ENCODE peak calls at places on chromosomes 5 and 9, in eight cellular contexts. T is IMR-90, C is Panc1, X is RWPE2, O is heart right ventricle, F is epithelial cell of proximal tubule, B is HCT116, W is tibial nerve. L is an unnamed sample.

GRCh38 chr5:31682847-31683246 is 43.9 kb downstream of the PDZD2 start:
- DNase-seq in T (no peak), C (no peak), X (no peak), O (no peak), F (no peak), B (no peak), W (no peak), L (no peak)

GRCh38 chr5:150167163-150167798 is 703 bp downstream of the CDX1 start:
- DNase-seq in T (no peak), C (no peak), X (no peak), O (no peak), F (no peak), B (no peak), W (no peak), L (no peak)

GRCh38 chr9:70683841-70684240 is 269.4 kb upstream of the KLF9 start:
- DNase-seq in T (no peak), C (no peak), X (no peak), O (no peak), F (no peak), B (no peak), W (no peak), L (no peak)

GRCh38 chr5:132776077-132776931 is 735 bp downstream of the SEPTIN8 start:
- DNase-seq in T (no peak), C (no peak), X (peak), O (peak), F (no peak), B (no peak), W (no peak), L (no peak)

GRCh38 chr5:121182788-121183490 is 668.7 kb upstream of the FTMT start:
- DNase-seq in T (peak), C (no peak), X (no peak), O (no peak), F (no peak), B (no peak), W (no peak), L (no peak)

GRCh38 chr5:82308997-82309670 is 31.0 kb upstream of the RPS23 start:
- DNase-seq in T (peak), C (no peak), X (no peak), O (no peak), F (no peak), B (no peak), W (no peak), L (no peak)

GRCh38 chr5:8958602-8959001 is 587.3 kb downstream of the SEMA5A start:
- DNase-seq in T (peak), C (no peak), X (no peak), O (no peak), F (no peak), B (no peak), W (no peak), L (no peak)

GRCh38 chr5:43769576-43770352 is 166.8 kb downstream of the NNT start:
- DNase-seq in T (peak), C (no peak), X (no peak), O (no peak), F (no peak), B (no peak), W (no peak), L (no peak)

GRCh38 chr5:133763744-133764143 is 151.4 kb upstream of the FSTL4 start:
- DNase-seq in T (no peak), C (no peak), X (no peak), O (no peak), F (no peak), B (no peak), W (no peak), L (no peak)

GRCh38 chr9:121935744-121936143 is 157.4 kb downstream of the TTLL11 start:
- DNase-seq in T (no peak), C (no peak), X (no peak), O (no peak), F (no peak), B (no peak), W (no peak), L (no peak)

GRCh38 chr5:174141398-174141797 is 95.9 kb downstream of the NSG2 start:
- DNase-seq in T (no peak), C (no peak), X (no peak), O (no peak), F (no peak), B (no peak), W (no peak), L (no peak)

GRCh38 chr5:167916706-167917105 is 374.7 kb upstream of the WWC1 start:
- DNase-seq in T (peak), C (no peak), X (no peak), O (no peak), F (no peak), B (no peak), W (peak), L (no peak)

GRCh38 chr5:88474574-88474973 is 205.9 kb upstream of the TMEM161B start:
- DNase-seq in T (no peak), C (no peak), X (no peak), O (no peak), F (no peak), B (no peak), W (no peak), L (no peak)

GRCh38 chr9:15423328-15423985 is 781 bp downstream of the SNAPC3 start:
- DNase-seq in T (peak), C (no peak), X (no peak), O (no peak), F (no peak), B (no peak), W (no peak), L (no peak)

GRCh38 chr5:103393131-103393754 is 134.7 kb downstream of the MACIR start:
- DNase-seq in T (no peak), C (no peak), X (no peak), O (no peak), F (no peak), B (no peak), W (no peak), L (no peak)

GRCh38 chr5:144191998-144192397 is 21.3 kb downstream of the KCTD16 start:
- DNase-seq in T (peak), C (no peak), X (no peak), O (no peak), F (peak), B (peak), W (no peak), L (no peak)

GRCh38 chr9:75455444-75455921 is 367.2 kb downstream of the OSTF1 start:
- DNase-seq in T (peak), C (no peak), X (no peak), O (no peak), F (peak), B (no peak), W (no peak), L (no peak)

GRCh38 chr9:71249729-71250317 is 128.4 kb upstream of the TRPM3 start:
- DNase-seq in T (peak), C (peak), X (no peak), O (no peak), F (peak), B (peak), W (no peak), L (no peak)

GRCh38 chr9:100856238-100856637 is 172.3 kb upstream of the PLPPR1 start:
- DNase-seq in T (no peak), C (no peak), X (no peak), O (no peak), F (peak), B (no peak), W (no peak), L (no peak)

GRCh38 chr9:35711501-35712428 is 20.2 kb downstream of the TLN1 start:
- DNase-seq in T (no peak), C (no peak), X (no peak), O (no peak), F (no peak), B (no peak), W (no peak), L (no peak)

GRCh38 chr9:69455311-69455710 is 130.3 kb downstream of the ENTREP1 start:
- DNase-seq in T (no peak), C (no peak), X (no peak), O (no peak), F (no peak), B (no peak), W (no peak), L (no peak)

GRCh38 chr9:134296301-134297081 is 29.8 kb upstream of the RXRA start:
- DNase-seq in T (no peak), C (no peak), X (no peak), O (peak), F (no peak), B (no peak), W (no peak), L (no peak)

GRCh38 chr5:76081811-76082783 is 1.1 kb upstream of the SV2C start:
- DNase-seq in T (no peak), C (no peak), X (no peak), O (no peak), F (no peak), B (no peak), W (no peak), L (no peak)

GRCh38 chr5:171495122-171495700 is 75.8 kb downstream of the FGF18 start:
- DNase-seq in T (no peak), C (no peak), X (no peak), O (no peak), F (no peak), B (peak), W (no peak), L (no peak)

GRCh38 chr9:109456811-109457210 is 41.3 kb downstream of the PTPN3 start:
- DNase-seq in T (no peak), C (no peak), X (no peak), O (no peak), F (no peak), B (no peak), W (no peak), L (no peak)

GRCh38 chr9:27125030-27125429 is 16.0 kb downstream of the TEK start:
- DNase-seq in T (peak), C (no peak), X (peak), O (peak), F (peak), B (peak), W (no peak), L (no peak)

GRCh38 chr9:120977321-120977720 is 50.7 kb upstream of the TRAF1 start:
- DNase-seq in T (no peak), C (no peak), X (no peak), O (no peak), F (no peak), B (no peak), W (no peak), L (no peak)

GRCh38 chr5:129696636-129697035 is 51.3 kb upstream of the MINAR2 start:
- DNase-seq in T (no peak), C (no peak), X (no peak), O (no peak), F (no peak), B (no peak), W (no peak), L (no peak)

GRCh38 chr5:174505621-174506020 is 218.8 kb upstream of the MSX2 start:
- DNase-seq in T (peak), C (no peak), X (no peak), O (no peak), F (peak), B (no peak), W (no peak), L (no peak)

GRCh38 chr5:15650266-15650665 is 150.3 kb downstream of the FBXL7 start:
- DNase-seq in T (no peak), C (no peak), X (no peak), O (no peak), F (no peak), B (no peak), W (no peak), L (no peak)

DNA sequence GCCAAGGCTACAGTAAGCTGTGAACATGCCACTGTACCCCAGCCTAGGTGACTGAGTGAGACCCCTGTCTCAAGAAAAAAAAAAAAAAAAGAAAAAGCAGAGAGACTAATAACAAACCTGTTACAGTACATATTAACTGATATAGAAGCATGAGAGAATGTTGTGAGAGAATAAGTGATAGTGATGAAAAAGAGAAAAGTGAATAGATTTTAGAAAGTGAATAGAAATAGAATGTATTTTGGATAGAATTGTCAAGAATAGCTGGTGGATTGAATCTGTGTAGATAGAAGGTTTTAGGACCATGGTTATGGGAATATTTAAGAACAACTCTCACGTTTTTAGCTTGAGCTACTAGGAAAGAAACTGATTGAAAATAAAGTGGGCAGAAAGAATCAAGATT is 135.8 kb downstream of the WDR70 start:
- DNase-seq in T (no peak), C (no peak), X (no peak), O (no peak), F (no peak), B (no peak), W (no peak), L (no peak)
- TF ChIP-seq CTCF in T (no peak), C (no peak), X (no peak), O (no peak), F (no peak), B (no peak), W (no peak), L (no peak)

GRCh38 chr9:20622330-20623020 is at the start of gene MLLT3:
- DNase-seq in T (peak), C (peak), X (peak), O (peak), F (no peak), B (peak), W (peak), L (peak)
- TF ChIP-seq CTCF in T (no peak), C (no peak), X (no peak), O (no peak), F (no peak), B (no peak), W (no peak), L (no peak)

GRCh38 chr5:142654578-142655042 is 31.3 kb downstream of the FGF1 start:
- DNase-seq in T (no peak), C (no peak), X (peak), O (no peak), F (no peak), B (no peak), W (no peak), L (no peak)
- TF ChIP-seq CTCF in T (peak), C (no peak), X (no peak), O (no peak), F (peak), B (peak), W (no peak), L (no peak)

GRCh38 chr5:79922626-79923025 is 68.4 kb downstream of the MTX3 start:
- DNase-seq in T (no peak), C (no peak), X (no peak), O (no peak), F (no peak), B (no peak), W (no peak), L (no peak)

GRCh38 chr5:79923431-79923830 is 67.6 kb downstream of the MTX3 start:
- DNase-seq in T (no peak), C (no peak), X (no peak), O (no peak), F (no peak), B (no peak), W (no peak), L (no peak)

GRCh38 chr5:79929095-79929494 is 62.0 kb downstream of the MTX3 start:
- DNase-seq in T (no peak), C (no peak), X (no peak), O (no peak), F (no peak), B (no peak), W (no peak), L (no peak)

GRCh38 chr5:79924936-79925893 is 65.8 kb downstream of the MTX3 start:
- DNase-seq in T (peak), C (no peak), X (no peak), O (no peak), F (no peak), B (no peak), W (no peak), L (no peak)
- TF ChIP-seq CTCF in T (peak), C (peak), X (peak), O (no peak), F (peak), B (peak), W (no peak), L (no peak)

GRCh38 chr5:148248894-148249293 is 10.6 kb downstream of the MARCOL start:
- DNase-seq in T (no peak), C (no peak), X (no peak), O (no peak), F (peak), B (no peak), W (no peak), L (no peak)
- TF ChIP-seq CTCF in T (no peak), C (no peak), X (no peak), O (no peak), F (no peak), B (no peak), W (no peak), L (no peak)

DNA sequence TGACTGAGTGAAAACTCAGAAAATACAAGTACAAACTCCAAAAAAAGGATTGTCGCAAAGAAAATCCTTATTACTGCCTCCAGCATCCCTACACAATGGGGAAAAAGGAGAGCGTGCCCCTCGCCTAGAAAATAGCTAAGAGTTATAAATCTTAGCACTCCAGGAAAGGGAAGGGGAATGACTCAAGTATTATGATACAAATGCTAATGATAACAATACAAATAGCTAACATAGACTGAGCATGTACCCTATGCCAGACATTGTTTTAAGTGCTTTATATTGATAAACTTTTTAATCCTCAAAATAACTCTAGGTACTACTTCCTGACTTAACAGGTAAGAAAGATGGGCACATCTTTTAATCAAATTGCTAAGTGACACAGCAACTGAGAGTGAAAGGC is 70.8 kb upstream of the VCAN start:
- DNase-seq in T (no peak), C (no peak), X (no peak), O (no peak), F (no peak), B (no peak), W (no peak), L (no peak)
- TF ChIP-seq CTCF in T (no peak), C (no peak), X (no peak), O (no peak), F (no peak), B (no peak), W (no peak), L (no peak)

GRCh38 chr5:90709323-90710148 is 150.9 kb downstream of the ADGRV1 start:
- DNase-seq in T (peak), C (peak), X (no peak), O (no peak), F (no peak), B (peak), W (no peak), L (no peak)
- TF ChIP-seq CTCF in T (peak), C (peak), X (peak), O (peak), F (peak), B (peak), W (peak), L (no peak)

GRCh38 chr9:84504360-84504759 is 163.8 kb upstream of the SLC28A3 start:
- DNase-seq in T (no peak), C (no peak), X (no peak), O (no peak), F (peak), B (no peak), W (no peak), L (no peak)

GRCh38 chr9:84500218-84500617 is 159.7 kb upstream of the SLC28A3 start:
- DNase-seq in T (no peak), C (no peak), X (no peak), O (no peak), F (peak), B (no peak), W (no peak), L (no peak)

GRCh38 chr9:84501587-84501986 is 161.0 kb upstream of the SLC28A3 start:
- DNase-seq in T (no peak), C (no peak), X (no peak), O (no peak), F (peak), B (no peak), W (no peak), L (no peak)

DNA sequence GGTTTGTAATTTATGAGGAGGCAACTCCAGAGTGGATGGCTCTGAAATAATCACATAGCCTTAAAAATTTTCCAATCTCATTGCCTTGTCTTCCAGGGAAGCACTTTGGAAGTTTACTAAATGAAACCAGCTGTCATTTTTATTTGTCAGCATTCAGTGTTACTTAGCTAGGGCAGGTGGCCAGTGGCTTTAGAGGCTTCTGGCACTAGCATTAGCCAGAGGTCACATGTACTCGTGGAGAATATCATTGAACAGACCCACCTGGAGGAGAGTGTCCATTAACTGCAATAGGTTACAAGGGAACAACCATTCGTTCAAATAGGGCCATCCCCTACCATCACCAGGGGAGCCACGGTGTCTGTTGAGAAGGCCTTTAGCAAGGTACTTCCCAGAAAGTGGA is 160.3 kb upstream of the SLC28A3 start:
- DNase-seq in T (no peak), C (no peak), X (no peak), O (no peak), F (no peak), B (no peak), W (no peak), L (no peak)
- TF ChIP-seq CTCF in T (no peak), C (no peak), X (no peak), O (no peak), F (no peak), B (no peak), W (no peak), L (no peak)

DNA sequence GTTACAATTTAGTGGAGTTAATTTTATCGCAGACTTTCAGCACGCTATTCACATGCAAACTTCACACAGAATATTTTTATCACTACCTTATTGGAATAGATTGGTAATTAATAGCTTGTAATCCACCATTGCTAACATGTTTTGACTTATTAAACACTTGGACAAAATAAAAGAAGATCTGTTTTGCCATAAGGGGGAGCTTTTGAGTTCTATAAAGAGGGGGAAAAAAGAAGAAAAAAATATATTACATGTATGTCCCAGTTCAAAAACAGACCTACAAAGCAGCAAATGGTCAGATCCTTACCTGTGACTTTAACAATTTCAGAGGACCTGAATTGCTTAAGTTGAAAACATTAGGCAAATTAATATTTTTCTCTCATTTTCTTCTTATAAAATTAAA is 1.2 kb upstream of the PAPPA start:
- DNase-seq in T (peak), C (no peak), X (no peak), O (no peak), F (no peak), B (no peak), W (no peak), L (no peak)
- TF ChIP-seq CTCF in T (peak), C (peak), X (peak), O (no peak), F (peak), B (no peak), W (peak), L (no peak)

GRCh38 chr9:129769582-129770107 is 16.8 kb upstream of the PTGES start:
- DNase-seq in T (no peak), C (no peak), X (no peak), O (no peak), F (no peak), B (no peak), W (no peak), L (no peak)
- TF ChIP-seq CTCF in T (no peak), C (no peak), X (no peak), O (no peak), F (no peak), B (no peak), W (no peak), L (no peak)

L was measured in omental fat pad.